ENCODE peak calls at places on chromosome 7, in four cellular contexts. W is lower leg skin, Y is trophoblast cell, I is cardiac fibroblast. X is an unnamed sample.

GRCh38 chr7:52764502-52765169 is 270.8 kb upstream of the POM121L12 start:
- DNase-seq in W (no peak), Y (no peak), I (no peak), X (peak)

GRCh38 chr7:139771001-139771956 is 6.5 kb downstream of the HIPK2 start:
- DNase-seq in W (no peak), Y (peak), I (peak), X (peak)

GRCh38 chr7:91565499-91566331 is 301.5 kb downstream of the FZD1 start:
- DNase-seq in W (peak), Y (no peak), I (no peak), X (no peak)

GRCh38 chr7:12092499-12093130 is 118.5 kb upstream of the TMEM106B start:
- DNase-seq in W (no peak), Y (no peak), I (peak), X (peak)

GRCh38 chr7:73721237-73721848 is 1.9 kb upstream of the STX1A start:
- DNase-seq in W (no peak), Y (no peak), I (no peak), X (peak)

GRCh38 chr7:35983585-35983984 is 169.5 kb upstream of the EEPD1 start:
- DNase-seq in W (no peak), Y (no peak), I (no peak), X (no peak)

GRCh38 chr7:2228921-2229320 is 3.8 kb downstream of the MAD1L1 start:
- DNase-seq in W (no peak), Y (no peak), I (no peak), X (no peak)

GRCh38 chr7:78140109-78140508 is 341.5 kb downstream of the PHTF2 start:
- DNase-seq in W (no peak), Y (no peak), I (no peak), X (no peak)

GRCh38 chr7:20064974-20065862 is 152.0 kb downstream of the MACC1 start:
- DNase-seq in W (no peak), Y (no peak), I (peak), X (no peak)

GRCh38 chr7:2028733-2029132 is 204.0 kb downstream of the MAD1L1 start:
- DNase-seq in W (no peak), Y (no peak), I (no peak), X (no peak)

X was measured in MCF 10A.